ENCODE peak calls at places on chromosome 21, in nine cellular contexts. W, P, E, H, N, R, D, I and V are unnamed samples.

GRCh38 chr21:45258476-45258875 is 29.2 kb downstream of the POFUT2 start:
- ATAC-seq in W (no peak), P (no peak), E (no peak), H (no peak), N (no peak), R (no peak), D (no peak), I (no peak), V (no peak)

GRCh38 chr21:39159342-39160063 is 23.7 kb downstream of the PSMG1 start:
- ATAC-seq in W (no peak), P (no peak), E (no peak), H (no peak), N (no peak), R (no peak), D (no peak), I (no peak), V (no peak)

GRCh38 chr21:44854391-44854663 is 19.2 kb downstream of the PTTG1IP start:
- ATAC-seq in W (peak; percentile 40), P (no peak), E (no peak), H (peak; percentile 44), N (no peak), R (peak; percentile 28), D (no peak), I (peak; percentile 63), V (no peak)

GRCh38 chr21:21163904-21164303 is 165.7 kb downstream of the NCAM2 start:
- ATAC-seq in W (peak; percentile 73), P (peak; percentile 53), E (peak; percentile 63), H (no peak), N (peak; percentile 55), R (no peak), D (no peak), I (no peak), V (peak; percentile 88)

GRCh38 chr21:44496196-44496899 is 41.0 kb downstream of the LRRC3 start:
- ATAC-seq in W (no peak), P (no peak), E (peak; percentile 19), H (no peak), N (peak; percentile 17), R (no peak), D (no peak), I (no peak), V (no peak)

GRCh38 chr21:39334611-39335010 is 14.3 kb downstream of the HMGN1 start:
- ATAC-seq in W (no peak), P (no peak), E (no peak), H (no peak), N (no peak), R (no peak), D (no peak), I (no peak), V (no peak)

GRCh38 chr21:45950740-45951515 is 30.6 kb upstream of the COL6A1 start:
- ATAC-seq in W (no peak), P (peak; percentile 91), E (peak; percentile 70), H (no peak), N (peak; percentile 72), R (no peak), D (no peak), I (no peak), V (peak; percentile 63)

GRCh38 chr21:36104306-36105300 is 30.3 kb upstream of the CBR3 start:
- ATAC-seq in W (no peak), P (peak; percentile 62), E (peak; percentile 49), H (peak; percentile 71), N (peak; percentile 47), R (peak; percentile 63), D (peak; percentile 42), I (no peak), V (no peak)

GRCh38 chr21:35525443-35525842 is 476.3 kb upstream of the RUNX1 start:
- ATAC-seq in W (no peak), P (no peak), E (peak; percentile 53), H (no peak), N (no peak), R (peak; percentile 30), D (peak; percentile 60), I (peak; percentile 59), V (no peak)

GRCh38 chr21:41641821-41642368 is 125.0 kb downstream of the RIPK4 start:
- ATAC-seq in W (no peak), P (peak; percentile 62), E (no peak), H (no peak), N (peak; percentile 81), R (no peak), D (no peak), I (no peak), V (peak; percentile 85)

GRCh38 chr21:45845790-45846130 is 135.8 kb upstream of the COL6A1 start:
- ATAC-seq in W (no peak), P (no peak), E (no peak), H (no peak), N (no peak), R (no peak), D (no peak), I (no peak), V (no peak)

GRCh38 chr21:45438391-45439145 is 33.6 kb downstream of the COL18A1 start:
- ATAC-seq in W (no peak), P (peak; percentile 4), E (no peak), H (no peak), N (peak; percentile 7), R (no peak), D (no peak), I (no peak), V (no peak)

GRCh38 chr21:19343711-19344110 is 940.1 kb upstream of the TMPRSS15 start:
- ATAC-seq in W (no peak), P (no peak), E (no peak), H (no peak), N (no peak), R (no peak), D (no peak), I (no peak), V (no peak)

GRCh38 chr21:37737497-37737896 is 178.8 kb downstream of the KCNJ6 start:
- ATAC-seq in W (no peak), P (no peak), E (no peak), H (no peak), N (peak; percentile 61), R (no peak), D (no peak), I (no peak), V (no peak)

GRCh38 chr21:15203740-15204139 is 138.9 kb upstream of the NRIP1 start:
- ATAC-seq in W (no peak), P (no peak), E (no peak), H (no peak), N (no peak), R (no peak), D (no peak), I (no peak), V (no peak)

GRCh38 chr21:27290020-27290419 is 323.1 kb upstream of the ADAMTS5 start:
- ATAC-seq in W (no peak), P (no peak), E (no peak), H (no peak), N (no peak), R (no peak), D (no peak), I (no peak), V (no peak)

GRCh38 chr21:35819134-35819533 is 241.2 kb downstream of the SETD4 start:
- ATAC-seq in W (peak; percentile 40), P (no peak), E (no peak), H (no peak), N (no peak), R (no peak), D (no peak), I (no peak), V (no peak)

GRCh38 chr21:29082416-29082815 is 9.0 kb upstream of the CCT8 start:
- ATAC-seq in W (no peak), P (no peak), E (no peak), H (no peak), N (no peak), R (no peak), D (no peak), I (no peak), V (no peak)

GRCh38 chr21:43736224-43736883 is 17.4 kb downstream of the PDXK start:
- ATAC-seq in W (no peak), P (no peak), E (no peak), H (no peak), N (no peak), R (no peak), D (no peak), I (no peak), V (no peak)

GRCh38 chr21:43884861-43885370 is 19.9 kb downstream of the AGPAT3 start:
- ATAC-seq in W (no peak), P (peak; percentile 22), E (no peak), H (no peak), N (peak; percentile 17), R (no peak), D (no peak), I (no peak), V (no peak)

GRCh38 chr21:14120091-14120734 is 90.5 kb downstream of the LIPI start:
- ATAC-seq in W (no peak), P (peak; percentile 51), E (peak; percentile 54), H (peak; percentile 52), N (no peak), R (peak; percentile 73), D (peak; percentile 72), I (no peak), V (peak; percentile 87)

GRCh38 chr21:29718081-29718815 is 221.5 kb downstream of the GRIK1 start:
- ATAC-seq in W (no peak), P (no peak), E (no peak), H (no peak), N (no peak), R (peak; percentile 65), D (no peak), I (no peak), V (no peak)

GRCh38 chr21:8990326-8991087 is 1530.9 kb upstream of the TPTE start:
- ATAC-seq in W (no peak), P (no peak), E (peak; percentile 45), H (no peak), N (no peak), R (no peak), D (no peak), I (no peak), V (no peak)

GRCh38 chr21:46374761-46375389 is 50.9 kb downstream of the PCNT start:
- ATAC-seq in W (no peak), P (no peak), E (no peak), H (no peak), N (peak; percentile 85), R (no peak), D (no peak), I (no peak), V (no peak)

GRCh38 chr21:38267991-38268858 is 11.4 kb downstream of the KCNJ15 start:
- ATAC-seq in W (no peak), P (peak; percentile 77), E (peak; percentile 11), H (no peak), N (no peak), R (peak; percentile 76), D (no peak), I (no peak), V (peak; percentile 71)

GRCh38 chr21:36209626-36210171 is 53.1 kb downstream of the DOP1B start:
- ATAC-seq in W (no peak), P (peak; percentile 90), E (peak; percentile 70), H (peak; percentile 49), N (no peak), R (peak; percentile 43), D (peak; percentile 52), I (peak; percentile 27), V (peak; percentile 67)

GRCh38 chr21:23949493-23949892 is 1657.8 kb downstream of the MRPL39 start:
- ATAC-seq in W (no peak), P (no peak), E (no peak), H (no peak), N (no peak), R (no peak), D (peak; percentile 82), I (no peak), V (no peak)

GRCh38 chr21:32916522-32917099 is 109.1 kb upstream of the OLIG2 start:
- ATAC-seq in W (peak; percentile 65), P (no peak), E (peak; percentile 45), H (no peak), N (no peak), R (peak; percentile 19), D (no peak), I (no peak), V (no peak)

GRCh38 chr21:37819372-37819771 is 96.9 kb downstream of the KCNJ6 start:
- ATAC-seq in W (no peak), P (no peak), E (no peak), H (no peak), N (no peak), R (no peak), D (no peak), I (no peak), V (no peak)

GRCh38 chr21:41647806-41648561 is 118.9 kb downstream of the RIPK4 start:
- ATAC-seq in W (peak; percentile 15), P (no peak), E (peak; percentile 9), H (no peak), N (no peak), R (no peak), D (no peak), I (no peak), V (no peak)

GRCh38 chr21:38775733-38776132 is 30.0 kb upstream of the ETS2 start:
- ATAC-seq in W (no peak), P (no peak), E (no peak), H (no peak), N (no peak), R (no peak), D (no peak), I (no peak), V (no peak)